ENCODE peak calls at places on chromosomes 7 and 10, in five cellular contexts. O is A549, C is IMR-90, P is K562, L is HCT116. X is an unnamed sample.

GRCh38 chr7:121379930-121380329 is 16.2 kb downstream of the FAM3C start:
- DNase-seq in P (no peak), L (no peak), O (no peak), C (no peak), X (no peak)

GRCh38 chr7:142790056-142790455 is 19.3 kb downstream of the PRSS2 start:
- DNase-seq in C (no peak), P (no peak), O (no peak), L (no peak), X (no peak)

GRCh38 chr10:68938117-68938516 is 17.9 kb upstream of the DDX21 start:
- DNase-seq in C (peak; percentile 5), P (no peak), O (peak; percentile 8), L (no peak), X (no peak)

GRCh38 chr7:147569514-147569913 is 1021.1 kb upstream of the C7orf33 start:
- DNase-seq in P (no peak), L (no peak), C (no peak), O (no peak), X (no peak)

GRCh38 chr7:108079291-108080057 is 50.7 kb downstream of the LAMB4 start:
- DNase-seq in L (no peak), P (no peak), O (no peak), C (peak; percentile 95), X (no peak)

GRCh38 chr7:129605960-129606644 is 5.4 kb upstream of the NRF1 start:
- DNase-seq in P (no peak), C (no peak), O (no peak), L (no peak), X (no peak)

GRCh38 chr10:69994262-69994661 is 58.4 kb upstream of the MACROH2A2 start:
- DNase-seq in C (peak; percentile 59), O (peak; percentile 74), P (peak; percentile 91), L (peak; percentile 77), X (peak; percentile 44)

GRCh38 chr7:133428876-133429275 is 176.0 kb downstream of the EXOC4 start:
- DNase-seq in C (no peak), L (no peak), O (no peak), P (no peak), X (no peak)

GRCh38 chr7:98703916-98704315 is 86.8 kb downstream of the NPTX2 start:
- DNase-seq in C (no peak), P (no peak), L (no peak), O (no peak), X (no peak)

GRCh38 chr10:98414932-98415709 is at the start of gene PYROXD2:
- DNase-seq in L (peak; percentile 81), C (peak; percentile 88), P (peak; percentile 73), O (peak; percentile 75), X (peak; percentile 88)

GRCh38 chr10:7411671-7412481 is 1.0 kb upstream of the SFMBT2 start:
- DNase-seq in O (no peak), L (no peak), C (no peak), P (no peak), X (no peak)

GRCh38 chr7:28573059-28573553 is 160.8 kb downstream of the CREB5 start:
- DNase-seq in C (peak; percentile 47), L (no peak), O (no peak), P (no peak), X (peak; percentile 18)

GRCh38 chr10:60098676-60099601 is 192.6 kb upstream of the CCDC6 start:
- DNase-seq in L (peak; percentile 38), P (peak; percentile 51), C (no peak), O (peak; percentile 38), X (peak; percentile 12)

GRCh38 chr7:140022582-140023211 is 40.1 kb downstream of the PARP12 start:
- DNase-seq in O (no peak), C (peak; percentile 27), L (no peak), P (no peak), X (no peak)

GRCh38 chr7:109111086-109111485 is 541.4 kb downstream of the DNAJB9 start:
- DNase-seq in O (no peak), L (no peak), P (no peak), C (no peak), X (no peak)

GRCh38 chr10:43074409-43074808 is 2.5 kb upstream of the RET start:
- DNase-seq in P (no peak), O (no peak), C (no peak), L (no peak), X (no peak)

GRCh38 chr7:47931788-47932425 is 16.4 kb downstream of the PKD1L1 start:
- DNase-seq in P (no peak), O (no peak), C (peak; percentile 76), L (no peak), X (no peak)

GRCh38 chr10:20625868-20626267 is 271.2 kb downstream of the NEBL start:
- DNase-seq in P (no peak), C (no peak), O (no peak), L (no peak), X (no peak)

GRCh38 chr10:82609845-82610244 is 734.9 kb downstream of the NRG3 start:
- DNase-seq in O (no peak), C (no peak), P (no peak), L (no peak), X (no peak)

GRCh38 chr7:4906682-4907081 is 23.2 kb upstream of the RADIL start:
- DNase-seq in C (no peak), P (no peak), O (peak; percentile 37), L (peak; percentile 24), X (no peak)

GRCh38 chr10:88106348-88106747 is 242.9 kb downstream of the PTEN start:
- DNase-seq in C (no peak), O (no peak), L (no peak), P (no peak), X (no peak)

GRCh38 chr7:143938522-143939243 is 3.6 kb downstream of the OR2F2 start:
- DNase-seq in C (no peak), O (no peak), L (no peak), P (no peak), X (no peak)

GRCh38 chr7:47738563-47739166 is 156.8 kb upstream of the TNS3 start:
- DNase-seq in P (no peak), L (no peak), O (no peak), C (no peak), X (peak; percentile 28)

GRCh38 chr7:115707684-115708341 is 322.8 kb downstream of the TFEC start:
- DNase-seq in C (no peak), O (no peak), L (no peak), P (no peak), X (no peak)

GRCh38 chr7:90006988-90007387 is 147.3 kb upstream of the STEAP1 start:
- DNase-seq in P (no peak), C (no peak), O (no peak), L (no peak), X (no peak)

GRCh38 chr7:76260171-76260703 is 42.2 kb upstream of the HSPB1 start:
- DNase-seq in O (peak; percentile 86), C (no peak), L (peak; percentile 32), P (peak; percentile 98), X (peak; percentile 74)

GRCh38 chr10:10222288-10222945 is 795.3 kb upstream of the CELF2 start:
- DNase-seq in C (peak; percentile 40), L (no peak), O (no peak), P (no peak), X (no peak)

GRCh38 chr7:55019329-55019690 is 493 bp downstream of the EGFR start:
- DNase-seq in P (no peak), O (no peak), C (no peak), L (no peak), X (no peak)

GRCh38 chr7:36598056-36598675 is 126.1 kb downstream of the AOAH start:
- DNase-seq in L (no peak), O (no peak), P (no peak), C (peak; percentile 5), X (no peak)

GRCh38 chr10:79025113-79025832 is 43.5 kb upstream of the ZMIZ1 start:
- DNase-seq in C (no peak), L (no peak), O (no peak), P (no peak), X (no peak)

GRCh38 chr7:7718461-7718860 is at the start of gene RPA3:
- DNase-seq in O (no peak), L (no peak), C (no peak), P (no peak), X (no peak)

GRCh38 chr10:29007748-29008610 is 280.9 kb upstream of the LYZL1 start:
- DNase-seq in L (no peak), P (no peak), O (peak; percentile 29), C (no peak), X (peak; percentile 86)

GRCh38 chr7:81501220-81501619 is 268.6 kb downstream of the HGF start:
- DNase-seq in C (peak; percentile 81), O (peak; percentile 50), L (peak; percentile 13), P (no peak), X (no peak)

GRCh38 chr10:91923371-91924211 is at the start of gene BTAF1:
- DNase-seq in P (peak; percentile 73), O (peak; percentile 96), C (peak; percentile 95), L (peak; percentile 93), X (peak; percentile 85)

GRCh38 chr7:104652434-104652833 is 324.0 kb downstream of the LHFPL3 start:
- DNase-seq in P (no peak), O (no peak), C (no peak), L (no peak), X (no peak)
- TF ChIP-seq RAD21 in P (no peak), O (no peak), C (no peak), L (no peak), X (no peak)

DNA sequence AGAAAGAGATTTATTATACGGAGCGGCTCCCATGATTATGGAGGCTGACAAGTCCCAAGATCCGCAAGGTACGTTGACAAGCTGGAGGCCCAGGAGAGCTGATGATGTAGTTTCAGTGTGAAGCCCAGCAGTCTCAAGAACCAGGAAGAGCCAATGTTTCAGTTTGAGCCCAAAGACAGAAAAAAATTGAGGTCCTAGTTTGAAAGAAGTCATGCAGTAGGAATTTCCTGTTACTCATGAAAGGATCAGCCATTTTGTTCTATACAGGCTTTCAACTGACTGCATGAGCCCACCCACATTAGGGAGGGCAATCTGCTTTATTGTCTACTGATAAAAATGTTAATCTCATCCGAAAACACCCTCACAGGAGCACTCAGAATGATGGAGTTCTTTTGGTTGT is 51.5 kb downstream of the CCDC71L start:
- DNase-seq in O (no peak), L (no peak), C (peak; percentile 91), P (no peak), X (no peak)
- H3K4me2 ChIP-seq in O (no peak overlapping the region), L (peak overlapping the region; percentile 20), C (peak overlapping the region; percentile 13), P (no peak overlapping the region), X (no peak overlapping the region)

GRCh38 chr10:127198721-127199120 is 2.3 kb upstream of the INSYN2A start:
- DNase-seq in C (no peak), L (no peak), O (no peak), P (no peak), X (no peak)
- TF ChIP-seq RAD21 in C (no peak), L (no peak), O (no peak), P (no peak), X (no peak)

DNA sequence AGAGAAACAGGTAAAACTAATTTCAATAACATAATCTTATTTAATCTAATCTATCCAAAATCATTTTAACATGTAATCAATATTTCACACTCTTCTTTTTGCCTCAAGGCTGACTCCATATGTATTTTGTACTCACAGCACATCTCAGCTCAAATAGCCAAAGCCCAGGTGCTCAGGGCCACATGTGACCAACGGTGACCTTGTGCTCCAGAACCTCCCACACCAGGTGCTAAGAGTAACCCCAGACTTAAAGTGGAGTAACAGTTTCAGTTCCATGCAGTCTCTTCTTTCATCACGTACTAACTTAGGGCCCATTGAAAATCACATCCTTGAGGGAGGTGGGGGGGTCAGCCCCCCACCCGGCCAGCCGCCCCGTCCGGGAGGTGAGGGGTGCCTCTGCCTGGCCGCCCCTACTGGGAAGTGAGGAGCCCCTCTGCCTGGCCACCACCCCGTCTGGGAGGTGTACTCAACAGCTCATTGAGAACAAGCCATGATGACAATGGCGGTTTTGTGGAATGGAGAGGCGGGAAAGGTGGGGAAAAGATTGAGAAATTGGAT is 47.3 kb downstream of the NCAPG2 start:
- DNase-seq in O (no peak), C (no peak), L (no peak), P (no peak), X (no peak)
- H3K4me2 ChIP-seq in O (no peak overlapping the region), C (no peak overlapping the region), L (no peak overlapping the region), P (no peak overlapping the region), X (no peak overlapping the region)

GRCh38 chr7:158430308-158431034 is 157.2 kb downstream of the PTPRN2 start:
- DNase-seq in P (no peak), O (no peak), L (no peak), C (no peak), X (no peak)
- TF ChIP-seq RAD21 in P (no peak), O (no peak), L (no peak), C (no peak), X (no peak)